ENCODE peak calls at places on chromosomes 2 and 18, in six cellular contexts. O, A, F, B, Q and T are unnamed samples.

GRCh38 chr2:196821195-196821594 is 12.0 kb upstream of the C2orf66 start:
- DNase-seq in O (no peak), A (no peak), F (no peak), B (no peak), Q (no peak), T (no peak)

GRCh38 chr2:157699806-157700205 is 71.1 kb upstream of the ACVR1C start:
- DNase-seq in O (no peak), A (no peak), F (no peak), B (no peak), Q (no peak), T (no peak)

GRCh38 chr2:37795938-37796337 is 124.5 kb upstream of the CDC42EP3 start:
- DNase-seq in O (no peak), A (peak), F (no peak), B (no peak), Q (no peak), T (no peak)

GRCh38 chr2:1771626-1772280 is 27.4 kb upstream of the PXDN start:
- DNase-seq in O (no peak), A (no peak), F (no peak), B (no peak), Q (no peak), T (no peak)

GRCh38 chr2:36348721-36349120 is 6.9 kb upstream of the CRIM1 start:
- DNase-seq in O (no peak), A (no peak), F (no peak), B (no peak), Q (no peak), T (no peak)

GRCh38 chr2:97760480-97761049 is 47.2 kb downstream of the ZAP70 start:
- DNase-seq in O (no peak), A (no peak), F (no peak), B (no peak), Q (no peak), T (no peak)

GRCh38 chr18:11784905-11785304 is 66.3 kb upstream of the CHMP1B start:
- DNase-seq in O (no peak), A (no peak), F (no peak), B (no peak), Q (no peak), T (no peak)

GRCh38 chr2:162258169-162258568 is 14.9 kb upstream of the FAP start:
- DNase-seq in O (no peak), A (no peak), F (no peak), B (no peak), Q (no peak), T (no peak)

GRCh38 chr2:43421194-43421593 is 174.6 kb downstream of the THADA start:
- DNase-seq in O (no peak), A (peak), F (no peak), B (no peak), Q (no peak), T (no peak)

GRCh38 chr2:118479020-118479419 is 368.4 kb downstream of the EN1 start:
- DNase-seq in O (no peak), A (no peak), F (no peak), B (no peak), Q (no peak), T (no peak)

GRCh38 chr2:161981679-161982300 is 92.2 kb downstream of the DPP4 start:
- DNase-seq in O (no peak), A (no peak), F (no peak), B (no peak), Q (peak), T (no peak)

GRCh38 chr18:13725566-13726227 is 661 bp downstream of the FAM210A start:
- DNase-seq in O (no peak), A (peak), F (no peak), B (no peak), Q (no peak), T (no peak)

GRCh38 chr2:102303589-102303988 is 7.8 kb upstream of the IL1RL1 start:
- DNase-seq in O (no peak), A (no peak), F (no peak), B (no peak), Q (no peak), T (no peak)

GRCh38 chr2:147468963-147469362 is 375.9 kb upstream of the ACVR2A start:
- DNase-seq in O (no peak), A (no peak), F (no peak), B (no peak), Q (no peak), T (no peak)

GRCh38 chr2:151111599-151112278 is 149.9 kb downstream of the RBM43 start:
- DNase-seq in O (peak), A (no peak), F (no peak), B (no peak), Q (no peak), T (no peak)

GRCh38 chr18:26813043-26813442 is 52.5 kb downstream of the AQP4 start:
- DNase-seq in O (peak), A (peak), F (no peak), B (peak), Q (no peak), T (peak)